ENCODE peak calls at places on chromosome X, in four cellular contexts. One of them, this sample, is unnamed.

GRCh38 chrX:48958635-48959094 is 1.3 kb upstream of the OTUD5 start:
- DNase-seq in fibroblast of lung: peak
- DNase-seq in sciatic nerve: no peak
- DNase-seq in iPS-NIHi11: no peak
- DNase-seq in this sample: peak

GRCh38 chrX:18574591-18574990 is 97.3 kb downstream of the RS1 start:
- DNase-seq in fibroblast of lung: peak
- DNase-seq in iPS-NIHi11: no peak
- DNase-seq in sciatic nerve: no peak
- DNase-seq in this sample: peak

GRCh38 chrX:50211510-50211909 is 6.9 kb downstream of the CCNB3 start:
- DNase-seq in fibroblast of lung: no peak
- DNase-seq in iPS-NIHi11: peak
- DNase-seq in sciatic nerve: no peak
- DNase-seq in this sample: peak

GRCh38 chrX:21778236-21778635 is 20.3 kb upstream of the SMPX start:
- DNase-seq in sciatic nerve: no peak
- DNase-seq in fibroblast of lung: no peak
- DNase-seq in iPS-NIHi11: no peak
- DNase-seq in this sample: no peak

GRCh38 chrX:13658602-13659001 is 5.7 kb downstream of the TCEANC start:
- DNase-seq in iPS-NIHi11: peak
- DNase-seq in fibroblast of lung: peak
- DNase-seq in sciatic nerve: no peak
- DNase-seq in this sample: peak

GRCh38 chrX:149275836-149276235 is 229.3 kb downstream of the IDS start:
- DNase-seq in iPS-NIHi11: no peak
- DNase-seq in fibroblast of lung: peak
- DNase-seq in sciatic nerve: no peak
- DNase-seq in this sample: no peak

GRCh38 chrX:53674581-53674980 is 11.9 kb downstream of the HUWE1 start:
- DNase-seq in sciatic nerve: no peak
- DNase-seq in fibroblast of lung: peak
- DNase-seq in iPS-NIHi11: no peak
- DNase-seq in this sample: no peak

GRCh38 chrX:36198575-36198974 is 279.0 kb downstream of the CFAP47 start:
- DNase-seq in sciatic nerve: no peak
- DNase-seq in iPS-NIHi11: no peak
- DNase-seq in fibroblast of lung: no peak
- DNase-seq in this sample: no peak

GRCh38 chrX:132077414-132077813 is 50.4 kb downstream of the FRMD7 start:
- DNase-seq in sciatic nerve: no peak
- DNase-seq in fibroblast of lung: no peak
- DNase-seq in iPS-NIHi11: no peak
- DNase-seq in this sample: no peak